ENCODE peak calls at places on chromosomes 13 and 19, in seven cellular contexts. K is NT2/D1, E is HCT116, U is SK-N-SH, L is K562, Z is HepG2, H is H1. Q is an unnamed sample.

GRCh38 chr13:67867206-67867605 is 637.1 kb upstream of the PCDH9 start:
- DNase-seq in K (no peak), E (no peak), U (no peak), L (no peak), Z (no peak), H (no peak), Q (no peak)

GRCh38 chr13:72657379-72657778 is 70.0 kb downstream of the MZT1 start:
- DNase-seq in K (no peak), E (no peak), U (no peak), L (no peak), Z (no peak), H (no peak), Q (no peak)

GRCh38 chr13:34246511-34246910 is 428.6 kb downstream of the RFC3 start:
- DNase-seq in K (no peak), E (no peak), U (no peak), L (no peak), Z (no peak), H (no peak), Q (no peak)

GRCh38 chr19:20339444-20339843 is 172.4 kb downstream of the ZNF486 start:
- DNase-seq in K (no peak), E (no peak), U (no peak), L (no peak), Z (no peak), H (no peak), Q (no peak)

GRCh38 chr19:15195381-15195964 is 5.3 kb downstream of the NOTCH3 start:
- DNase-seq in K (no peak), E (no peak), U (peak), L (peak), Z (no peak), H (peak), Q (no peak)

GRCh38 chr13:98141938-98142426 is 912 bp upstream of the FARP1 start:
- DNase-seq in K (no peak), E (no peak), U (peak), L (no peak), Z (no peak), H (peak), Q (no peak)

GRCh38 chr19:42028304-42029216 is 34.5 kb upstream of the ATP1A3 start:
- DNase-seq in K (peak), E (peak), U (peak), L (peak), Z (no peak), H (peak), Q (no peak)

GRCh38 chr19:48565090-48565489 is 13.1 kb downstream of the SULT2B1 start:
- DNase-seq in K (no peak), E (no peak), U (no peak), L (no peak), Z (peak), H (no peak), Q (no peak)

GRCh38 chr13:107641574-107641973 is 573.8 kb downstream of the LIG4 start:
- DNase-seq in K (no peak), E (no peak), U (no peak), L (no peak), Z (no peak), H (no peak), Q (no peak)

GRCh38 chr13:30835442-30835841 is 70.6 kb upstream of the MEDAG start:
- DNase-seq in K (no peak), E (no peak), U (no peak), L (no peak), Z (no peak), H (no peak), Q (no peak)

GRCh38 chr19:12567951-12568350 is 16.7 kb upstream of the ZNF564 start:
- DNase-seq in K (no peak), E (no peak), U (no peak), L (no peak), Z (no peak), H (no peak), Q (no peak)

GRCh38 chr19:18232540-18233223 is 6.4 kb upstream of the PDE4C start:
- DNase-seq in K (peak), E (no peak), U (peak), L (peak), Z (no peak), H (peak), Q (no peak)

GRCh38 chr19:41420101-41420880 is 6.9 kb downstream of the B3GNT8 start:
- DNase-seq in K (no peak), E (no peak), U (no peak), L (no peak), Z (no peak), H (no peak), Q (no peak)

GRCh38 chr13:50284540-50284939 is 269.3 kb downstream of the KCNRG start:
- DNase-seq in K (no peak), E (no peak), U (no peak), L (no peak), Z (no peak), H (no peak), Q (no peak)

GRCh38 chr13:52061587-52061986 is 37.1 kb downstream of the UTP14C start:
- DNase-seq in K (no peak), E (no peak), U (no peak), L (no peak), Z (no peak), H (no peak), Q (no peak)

GRCh38 chr19:5128251-5128931 is 159.5 kb downstream of the KDM4B start:
- DNase-seq in K (no peak), E (no peak), U (peak), L (peak), Z (no peak), H (no peak), Q (no peak)

GRCh38 chr13:34127523-34127922 is 309.6 kb downstream of the RFC3 start:
- DNase-seq in K (no peak), E (no peak), U (no peak), L (no peak), Z (no peak), H (no peak), Q (no peak)

GRCh38 chr13:99636728-99637353 is 135.6 kb downstream of the TM9SF2 start:
- DNase-seq in K (no peak), E (no peak), U (no peak), L (no peak), Z (no peak), H (no peak), Q (no peak)

GRCh38 chr13:98133949-98134348 is 8.9 kb upstream of the FARP1 start:
- DNase-seq in K (no peak), E (no peak), U (no peak), L (no peak), Z (no peak), H (no peak), Q (peak)

GRCh38 chr13:50323440-50324070 is 308.3 kb downstream of the KCNRG start:
- DNase-seq in K (no peak), E (peak), U (no peak), L (no peak), Z (no peak), H (no peak), Q (no peak)

GRCh38 chr19:49441210-49441959 is at the start of gene SLC17A7:
- DNase-seq in K (no peak), E (no peak), U (peak), L (peak), Z (no peak), H (peak), Q (no peak)

GRCh38 chr19:52533901-52534300 is 6.4 kb downstream of the ZNF808 start:
- DNase-seq in K (no peak), E (no peak), U (no peak), L (no peak), Z (no peak), H (no peak), Q (no peak)

GRCh38 chr13:41019027-41019487 is at the start of gene ELF1:
- DNase-seq in K (no peak), E (peak), U (no peak), L (peak), Z (peak), H (no peak), Q (peak)

GRCh38 chr19:49196527-49197240 is 39.1 kb downstream of the TRPM4 start:
- DNase-seq in K (no peak), E (no peak), U (no peak), L (peak), Z (no peak), H (no peak), Q (no peak)

GRCh38 chr19:34145741-34146202 is 26.5 kb upstream of the LSM14A start:
- DNase-seq in K (peak), E (peak), U (peak), L (peak), Z (peak), H (peak), Q (no peak)

GRCh38 chr13:100069278-100069677 is 19.6 kb upstream of the PCCA start:
- DNase-seq in K (no peak), E (no peak), U (no peak), L (no peak), Z (no peak), H (no peak), Q (no peak)

GRCh38 chr13:37241786-37242185 is 136.3 kb upstream of the CSNK1A1L start:
- DNase-seq in K (no peak), E (no peak), U (no peak), L (no peak), Z (no peak), H (no peak), Q (no peak)

GRCh38 chr13:32428581-32429072 is 697 bp upstream of the N4BP2L1 start:
- DNase-seq in K (no peak), E (no peak), U (no peak), L (no peak), Z (no peak), H (no peak), Q (no peak)

GRCh38 chr13:97659602-97660001 is 225.6 kb downstream of the RAP2A start:
- DNase-seq in K (no peak), E (no peak), U (peak), L (no peak), Z (peak), H (no peak), Q (no peak)

GRCh38 chr19:58325623-58326022 is 1.2 kb upstream of the ZSCAN22 start:
- DNase-seq in K (no peak), E (no peak), U (no peak), L (no peak), Z (no peak), H (no peak), Q (no peak)

GRCh38 chr13:100767192-100767591 is 92.6 kb upstream of the TMTC4 start:
- DNase-seq in K (no peak), E (no peak), U (no peak), L (no peak), Z (no peak), H (no peak), Q (no peak)

GRCh38 chr19:3443840-3444694 is 36.3 kb downstream of the SMIM24 start:
- DNase-seq in K (peak), E (no peak), U (peak), L (no peak), Z (peak), H (peak), Q (no peak)

GRCh38 chr13:113229791-113230190 is 20.4 kb downstream of the CUL4A start:
- DNase-seq in K (no peak), E (no peak), U (no peak), L (no peak), Z (no peak), H (no peak), Q (no peak)

GRCh38 chr13:113560645-113561416 is 23.7 kb upstream of the TFDP1 start:
- DNase-seq in K (peak), E (no peak), U (no peak), L (no peak), Z (no peak), H (peak), Q (no peak)

GRCh38 chr13:101204270-101205011 is 211.9 kb downstream of the NALCN start:
- DNase-seq in K (no peak), E (no peak), U (peak), L (no peak), Z (no peak), H (no peak), Q (no peak)

GRCh38 chr13:47680752-47681151 is 320.3 kb downstream of the SUCLA2 start:
- DNase-seq in K (no peak), E (no peak), U (no peak), L (no peak), Z (no peak), H (no peak), Q (no peak)

GRCh38 chr19:2719910-2720776 is 1.0 kb downstream of the DIRAS1 start:
- DNase-seq in K (no peak), E (no peak), U (peak), L (no peak), Z (no peak), H (peak), Q (no peak)

GRCh38 chr13:72849571-72849970 is 67.6 kb downstream of the PIBF1 start:
- DNase-seq in K (no peak), E (no peak), U (no peak), L (no peak), Z (no peak), H (no peak), Q (no peak)

GRCh38 chr13:80339841-80340642 is 884 bp downstream of the SPRY2 start:
- DNase-seq in K (no peak), E (no peak), U (peak), L (peak), Z (peak), H (peak), Q (no peak)
- TF ChIP-seq YY1 in K (no peak), E (no peak), U (no peak), L (peak), Z (peak), H (no peak), Q (no peak)

GRCh38 chr19:38952395-38953165 is 21.8 kb downstream of the MRPS12 start:
- DNase-seq in K (no peak), E (no peak), U (no peak), L (no peak), Z (peak), H (peak), Q (no peak)
- TF ChIP-seq YY1 in K (no peak), E (no peak), U (no peak), L (no peak), Z (no peak), H (no peak), Q (no peak)

GRCh38 chr19:46431824-46432223 is 3.1 kb upstream of the PNMA8C start:
- DNase-seq in K (no peak), E (no peak), U (no peak), L (peak), Z (no peak), H (peak), Q (no peak)

GRCh38 chr19:46427518-46427917 is 1.2 kb downstream of the PNMA8C start:
- DNase-seq in K (no peak), E (no peak), U (no peak), L (no peak), Z (no peak), H (no peak), Q (no peak)

GRCh38 chr19:46426506-46427162 is 2.1 kb downstream of the PNMA8C start:
- DNase-seq in K (peak), E (no peak), U (peak), L (peak), Z (peak), H (peak), Q (no peak)

GRCh38 chr19:46428278-46429141 is at the start of gene PNMA8C:
- DNase-seq in K (no peak), E (no peak), U (peak), L (peak), Z (no peak), H (peak), Q (no peak)

DNA sequence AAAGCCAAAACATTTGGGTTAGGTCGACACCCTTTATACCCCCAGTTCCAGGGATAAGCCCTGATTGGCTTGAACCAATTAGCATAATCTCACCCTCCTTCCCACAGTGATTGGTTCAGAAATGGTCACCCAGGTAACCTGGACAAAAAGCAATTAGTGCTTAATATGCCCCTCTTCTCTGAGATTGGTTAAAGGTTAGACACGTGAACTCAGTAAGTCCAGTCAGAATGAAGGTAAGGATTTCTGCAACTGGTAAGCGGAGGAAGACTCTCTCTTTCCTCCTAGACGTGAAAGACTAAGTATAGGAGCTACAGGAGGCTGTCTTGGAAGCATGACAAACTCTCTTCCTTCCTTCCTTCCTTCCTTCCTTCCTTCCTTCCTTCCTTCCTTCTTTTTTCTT is 1.3 kb upstream of the PNMA8C start:
- DNase-seq in K (no peak), E (no peak), U (no peak), L (no peak), Z (no peak), H (no peak), Q (no peak)
- TF ChIP-seq YY1 in K (no peak), E (no peak), U (no peak), L (no peak), Z (no peak), H (no peak), Q (no peak)

DNA sequence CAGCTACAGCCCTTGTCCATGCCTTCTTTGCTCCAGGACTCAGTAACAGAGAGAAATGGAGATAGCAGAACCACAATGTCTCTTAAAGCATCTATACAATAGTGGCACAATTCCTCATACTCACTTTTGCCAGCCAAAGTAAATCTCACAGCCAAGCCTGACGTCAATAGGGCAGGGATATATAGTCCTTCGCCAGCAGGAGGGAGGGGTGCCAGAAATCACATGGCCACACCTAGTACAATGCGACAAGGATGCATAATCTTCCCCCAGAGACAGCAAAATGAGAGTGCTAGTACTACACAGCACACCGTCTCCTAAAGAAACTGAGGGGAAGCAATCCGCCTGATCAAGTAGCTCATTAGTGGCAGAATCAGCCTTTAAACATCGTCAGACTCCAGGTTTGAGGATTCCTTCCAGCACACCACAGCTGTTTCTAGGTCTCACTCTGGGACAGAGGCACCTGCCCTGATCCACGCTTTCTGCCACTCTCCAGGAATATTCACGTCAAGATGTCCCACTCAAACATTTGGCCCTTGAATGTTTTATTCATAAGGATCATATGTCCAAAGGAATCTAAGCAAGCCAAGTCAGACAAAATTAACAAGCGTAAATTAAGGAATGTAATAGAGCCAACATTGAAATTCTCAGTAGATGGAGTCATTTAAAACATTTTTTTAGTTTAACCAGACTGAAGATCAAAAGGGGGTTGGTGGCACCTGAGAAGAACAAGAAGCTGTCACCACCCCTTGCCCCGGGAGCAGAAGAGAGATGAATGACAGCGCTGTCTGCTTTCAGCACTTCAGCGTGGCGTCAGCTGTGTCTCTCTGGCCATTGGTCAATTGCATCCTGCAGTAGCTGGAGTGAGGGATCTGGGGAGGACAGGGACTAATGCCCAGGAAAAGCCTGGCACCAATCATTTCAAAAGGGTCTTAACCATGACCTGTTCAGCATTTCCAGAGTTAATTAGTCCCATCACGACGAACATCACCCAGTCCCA is 63.6 kb upstream of the SERP2 start:
- DNase-seq in K (no peak), E (no peak), U (no peak), L (no peak), Z (no peak), H (no peak), Q (no peak)
- TF ChIP-seq YY1 in K (no peak), E (no peak), U (no peak), L (no peak), Z (no peak), H (no peak), Q (no peak)

GRCh38 chr19:11378319-11379189 is 4.1 kb downstream of the SWSAP1 start:
- DNase-seq in K (no peak), E (no peak), U (peak), L (peak), Z (peak), H (peak), Q (no peak)
- TF ChIP-seq YY1 in K (no peak), E (peak), U (no peak), L (peak), Z (no peak), H (peak), Q (no peak)

DNA sequence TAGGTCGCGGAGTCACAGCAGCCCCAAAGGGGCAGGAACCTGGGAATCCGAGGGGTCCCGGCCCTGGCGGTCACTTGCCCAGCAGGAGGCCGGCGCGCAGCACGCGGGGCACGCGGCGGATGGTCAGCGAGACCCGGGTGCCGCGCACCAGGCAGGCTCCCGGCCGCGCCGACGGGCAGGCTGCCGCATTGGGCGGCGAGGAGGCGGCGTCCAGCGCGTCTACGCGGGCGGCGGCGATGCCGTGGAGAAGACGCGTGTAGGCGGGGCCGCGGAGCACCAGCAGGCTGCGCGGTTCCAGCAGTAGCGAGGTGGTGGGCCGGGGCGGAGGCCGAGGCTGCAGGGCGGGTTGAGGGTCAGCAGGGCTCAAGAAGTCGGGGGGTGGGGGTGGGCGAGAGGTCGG is 607 bp upstream of the SYNE4 start:
- DNase-seq in K (no peak), E (no peak), U (peak), L (no peak), Z (no peak), H (peak), Q (no peak)
- TF ChIP-seq YY1 in K (no peak), E (no peak), U (no peak), L (no peak), Z (no peak), H (no peak), Q (no peak)

DNA sequence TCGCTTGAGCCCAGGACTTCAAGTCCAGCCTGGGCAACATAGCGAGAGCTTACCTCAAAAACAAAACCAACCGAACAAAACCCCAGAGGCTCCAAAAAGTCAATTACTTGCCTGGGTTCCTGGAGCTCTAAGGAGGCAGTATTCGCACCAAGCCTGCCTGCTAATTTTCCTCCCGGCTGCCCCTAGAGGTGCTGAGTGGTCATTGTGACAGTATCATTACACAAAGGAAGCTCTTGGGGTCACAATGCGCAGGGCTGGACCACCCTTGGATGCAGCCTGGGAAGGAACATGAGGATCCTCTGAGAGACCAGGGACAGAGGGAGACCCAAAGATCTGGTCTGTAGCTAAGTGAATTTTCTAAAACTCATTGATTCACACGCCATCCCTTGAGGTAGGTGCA is 8.5 kb upstream of the PEX11G start:
- DNase-seq in K (no peak), E (no peak), U (no peak), L (peak), Z (no peak), H (no peak), Q (no peak)
- TF ChIP-seq YY1 in K (no peak), E (no peak), U (no peak), L (no peak), Z (no peak), H (no peak), Q (no peak)